ENCODE peak calls at places on chromosomes 11 and 22, in five cellular contexts. M is Ammon's horn, A is HFF-Myc, D is naive B cell, Y is H9. X is an unnamed sample.

GRCh38 chr11:20353829-20354434 is 9.6 kb upstream of the HTATIP2 start:
- DNase-seq in Y (no peak), D (no peak), M (peak), A (no peak), X (no peak)

GRCh38 chr11:64253481-64253880 is 2.2 kb downstream of the PLCB3 start:
- DNase-seq in A (no peak), Y (no peak), M (peak), D (no peak), X (no peak)

GRCh38 chr11:132405728-132406127 is 1035.3 kb downstream of the NTM start:
- DNase-seq in A (no peak), D (no peak), Y (peak), M (no peak), X (no peak)

GRCh38 chr11:11777897-11778296 is 63.9 kb upstream of the USP47 start:
- DNase-seq in Y (no peak), D (no peak), A (no peak), M (no peak), X (no peak)

GRCh38 chr22:37088108-37088605 is 21.4 kb downstream of the TMPRSS6 start:
- DNase-seq in M (no peak), Y (no peak), A (no peak), D (no peak), X (no peak)

GRCh38 chr11:125055107-125055715 is 7.9 kb upstream of the SLC37A2 start:
- DNase-seq in A (no peak), M (no peak), D (no peak), Y (no peak), X (no peak)

GRCh38 chr11:58600510-58600909 is 21.6 kb downstream of the ZFP91 start:
- DNase-seq in M (no peak), Y (no peak), D (no peak), A (no peak), X (no peak)

GRCh38 chr11:3101921-3102640 is 44.9 kb upstream of the CARS1 start:
- DNase-seq in A (no peak), Y (no peak), M (no peak), D (no peak), X (peak)

GRCh38 chr11:3220101-3220500 is 1.5 kb upstream of the MRGPRG start:
- DNase-seq in D (no peak), Y (peak), M (no peak), A (no peak), X (peak)